ENCODE peak calls at places on chromosomes 4 and X, in five cellular contexts. Z is coronary artery, O is K562, F is right lobe of liver, U is suprapubic skin. R is an unnamed sample.

GRCh38 chrX:41332408-41332987 is 1.5 kb upstream of the DDX3X start:
- DNase-seq in Z (peak), O (peak), F (peak), U (no peak), R (no peak)

GRCh38 chr4:92299152-92299551 is 4.6 kb upstream of the GRID2 start:
- DNase-seq in Z (no peak), O (no peak), F (no peak), U (no peak), R (peak)

GRCh38 chr4:145902522-145902921 is 36.1 kb downstream of the ZNF827 start:
- DNase-seq in Z (no peak), O (no peak), F (no peak), U (no peak), R (no peak)

GRCh38 chr4:140250989-140251552 is 97.1 kb upstream of the MAML3 start:
- DNase-seq in Z (no peak), O (peak), F (no peak), U (no peak), R (no peak)

GRCh38 chr4:83320548-83320947 is 14.1 kb downstream of the HPSE start:
- DNase-seq in Z (no peak), O (no peak), F (peak), U (peak), R (peak)

GRCh38 chrX:45505214-45505613 is 304.5 kb upstream of the DIPK2B start:
- DNase-seq in Z (no peak), O (no peak), F (no peak), U (no peak), R (peak)

GRCh38 chr4:159360549-159360948 is 257.7 kb downstream of the RAPGEF2 start:
- DNase-seq in Z (no peak), O (no peak), F (no peak), U (no peak), R (peak)

GRCh38 chr4:185143596-185143969 is 517 bp downstream of the SLC25A4 start:
- DNase-seq in Z (peak), O (no peak), F (peak), U (no peak), R (peak)

GRCh38 chr4:182427530-182427929 is 184.3 kb downstream of the TENM3 start:
- DNase-seq in Z (no peak), O (no peak), F (no peak), U (no peak), R (peak)

GRCh38 chr4:121686265-121686664 is 10.5 kb downstream of the ANXA5 start:
- DNase-seq in Z (no peak), O (no peak), F (no peak), U (no peak), R (no peak)

GRCh38 chrX:136710324-136710951 is 62.5 kb downstream of the CD40LG start:
- DNase-seq in Z (no peak), O (no peak), F (no peak), U (no peak), R (peak)

GRCh38 chr4:88027611-88028608 is 20.5 kb downstream of the PKD2 start:
- DNase-seq in Z (no peak), O (no peak), F (no peak), U (no peak), R (peak)

DNA sequence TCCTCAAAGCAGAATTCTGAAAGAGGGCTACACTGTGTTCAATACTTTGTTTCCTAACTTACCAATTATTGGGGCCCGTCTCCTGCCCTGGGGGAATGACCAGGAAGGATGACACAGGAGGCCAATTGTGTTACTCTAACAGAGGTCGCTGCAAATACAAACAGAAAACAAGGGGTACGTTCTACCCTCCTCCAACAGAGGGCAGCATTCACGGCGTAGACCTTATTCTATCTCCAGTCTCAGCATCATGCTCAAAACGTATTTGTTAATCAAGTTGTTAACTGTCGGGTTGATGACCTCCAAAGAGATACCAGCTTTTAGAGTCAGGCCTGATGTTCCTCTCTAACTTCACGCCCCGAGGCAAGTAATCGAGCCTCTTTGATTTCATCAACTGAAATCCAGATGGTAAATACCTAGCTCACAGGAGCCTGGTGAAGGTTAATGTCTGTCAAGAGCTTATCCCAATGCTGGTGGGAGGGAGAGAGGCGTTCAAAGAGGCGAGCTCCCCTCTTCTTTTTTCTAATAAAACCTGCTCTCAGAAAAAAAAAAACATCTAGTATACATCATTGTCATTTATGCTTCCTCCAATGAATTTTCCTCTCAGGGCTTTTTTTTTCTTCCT is 181.0 kb upstream of the KCNIP4 start:
- DNase-seq in Z (no peak), O (peak), F (no peak), U (no peak), R (peak)
- TF ChIP-seq CTCF in Z (no peak), O (peak), F (peak), U (no peak), R (peak)

DNA sequence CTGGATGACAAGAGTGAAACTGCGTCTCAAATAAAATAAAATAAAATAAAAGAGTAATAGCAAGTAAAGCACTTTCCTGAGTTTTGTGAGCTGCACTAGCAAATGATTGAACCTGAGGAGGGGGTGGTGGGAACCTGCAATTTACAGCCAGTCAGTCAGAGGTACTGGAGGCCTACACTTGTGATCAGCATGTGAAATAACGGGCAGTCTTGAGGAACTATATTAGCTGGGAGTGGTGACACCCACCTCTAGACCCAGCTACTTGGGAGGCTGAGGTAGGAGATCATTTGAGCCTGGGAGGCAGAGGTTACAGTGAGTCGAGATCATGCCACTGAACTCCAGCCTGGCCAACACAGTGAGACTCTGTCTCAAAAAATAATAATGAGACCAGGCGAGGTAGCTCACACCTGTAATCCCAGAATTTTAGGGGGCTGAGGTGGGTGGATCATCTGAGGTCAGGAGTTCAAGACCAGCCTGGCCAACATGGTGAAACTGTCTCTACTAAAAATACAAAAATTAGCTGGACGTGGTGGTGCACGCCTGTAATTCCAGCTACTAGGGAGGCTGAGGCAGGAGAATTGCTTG is 537.1 kb upstream of the HTR2C start:
- DNase-seq in Z (no peak), O (no peak), F (no peak), U (no peak), R (no peak)
- H3K4me3 ChIP-seq in Z (no peak), O (no peak), F (no peak), U (no peak), R (no peak)

DNA sequence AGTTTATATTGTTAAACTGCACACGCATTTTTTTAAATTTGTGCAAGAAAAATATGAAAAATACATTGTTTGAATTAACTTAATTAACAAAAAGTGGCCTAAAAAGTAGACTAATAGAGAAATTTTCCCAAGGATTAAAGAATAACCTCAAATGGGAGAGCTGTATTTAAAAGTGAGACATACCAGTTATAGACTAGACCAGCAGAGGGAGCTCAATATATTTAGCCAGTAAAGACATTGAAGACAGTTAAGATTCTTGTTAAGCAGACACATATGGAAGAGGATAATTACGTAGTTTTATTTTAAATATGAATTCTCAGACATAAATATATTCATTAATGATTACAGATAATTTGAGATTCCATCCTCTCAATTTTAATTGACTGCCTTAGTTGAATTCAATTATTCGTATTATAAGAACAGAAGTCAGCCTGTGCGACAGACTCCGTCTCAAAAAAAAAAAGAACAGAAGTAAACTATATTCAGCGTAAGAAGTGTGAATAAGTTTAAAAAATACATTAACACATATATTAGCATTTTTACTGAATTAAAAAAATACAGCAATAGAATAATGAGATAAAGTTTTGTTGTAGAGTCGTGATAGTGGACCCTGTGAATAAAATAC is 64.8 kb downstream of the GLRA3 start:
- DNase-seq in Z (no peak), O (peak), F (no peak), U (no peak), R (peak)
- TF ChIP-seq CTCF in Z (peak), O (peak), F (peak), U (peak), R (peak)

DNA sequence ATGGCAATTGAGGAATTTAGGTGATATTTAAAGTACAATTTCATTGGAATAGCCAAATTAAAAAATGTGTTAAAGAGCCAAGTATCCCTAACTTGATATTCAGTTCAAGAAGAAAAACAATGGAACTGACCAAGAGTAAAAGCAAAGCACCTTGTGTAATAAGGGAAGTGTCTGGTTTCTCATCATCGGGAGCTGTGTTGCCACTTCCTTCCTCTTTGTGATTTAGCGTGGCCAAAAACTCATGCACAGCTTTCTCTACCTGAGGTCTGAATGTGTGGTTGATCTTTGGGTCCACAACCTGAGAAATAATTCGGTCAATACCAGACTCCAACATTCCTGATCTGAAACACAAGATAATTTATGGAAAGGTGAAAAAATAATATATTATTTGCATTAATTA is 12.4 kb downstream of the BOD1L1 start:
- DNase-seq in Z (no peak), O (no peak), F (no peak), U (no peak), R (no peak)
- H3K4me3 ChIP-seq in Z (no peak), O (no peak), F (no peak), U (no peak), R (no peak)

GRCh38 chr4:153467154-153467896 is 1.2 kb downstream of the TMEM131L start:
- DNase-seq in Z (no peak), O (peak), F (peak), U (no peak), R (no peak)

GRCh38 chr4:153466637-153467153 is 535 bp downstream of the TMEM131L start:
- DNase-seq in Z (no peak), O (no peak), F (peak), U (no peak), R (no peak)

GRCh38 chr4:153465145-153465544 is 1.0 kb upstream of the TMEM131L start:
- DNase-seq in Z (no peak), O (no peak), F (no peak), U (no peak), R (peak)

GRCh38 chr4:153465583-153465921 is 608 bp upstream of the TMEM131L start:
- DNase-seq in Z (peak), O (peak), F (peak), U (peak), R (peak)

DNA sequence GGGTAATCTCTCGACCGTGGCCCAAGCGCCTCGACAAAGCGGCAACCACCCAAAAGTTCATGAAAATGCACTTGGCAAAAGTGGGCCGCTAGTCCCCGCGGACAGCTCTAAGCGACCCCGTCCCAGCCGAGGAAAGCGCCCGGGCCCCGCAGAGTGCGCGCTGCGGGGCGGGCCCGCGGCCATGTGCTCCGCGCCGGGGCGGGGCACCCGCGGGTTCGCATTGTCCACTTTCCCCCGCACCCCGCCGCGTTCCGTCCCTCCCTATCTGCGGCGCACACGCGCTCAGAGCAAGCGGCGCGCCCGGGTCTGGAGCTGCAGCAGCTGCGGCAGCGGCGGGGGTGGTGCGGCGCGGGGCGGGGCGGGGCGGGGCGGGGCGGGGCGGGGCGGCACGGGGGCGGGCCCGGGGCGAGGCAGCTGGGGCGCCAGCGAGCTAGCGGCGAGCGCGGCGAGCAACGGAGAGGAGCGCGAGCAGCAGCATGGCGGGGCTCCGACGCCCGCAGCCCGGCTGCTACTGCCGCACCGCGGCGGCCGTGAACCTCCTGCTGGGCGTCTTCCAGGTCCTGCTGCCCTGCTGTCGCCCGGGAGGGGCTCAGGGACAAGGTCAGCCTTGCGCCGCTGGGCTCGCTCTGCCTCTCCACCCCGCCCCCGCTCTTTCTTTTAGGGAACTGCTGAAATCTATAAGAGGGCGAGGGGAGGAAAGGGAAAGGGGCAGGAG is at the start of gene TMEM131L:
- DNase-seq in Z (peak), O (peak), F (peak), U (peak), R (peak)
- TF ChIP-seq CTCF in Z (no peak), O (peak), F (peak), U (no peak), R (peak)

DNA sequence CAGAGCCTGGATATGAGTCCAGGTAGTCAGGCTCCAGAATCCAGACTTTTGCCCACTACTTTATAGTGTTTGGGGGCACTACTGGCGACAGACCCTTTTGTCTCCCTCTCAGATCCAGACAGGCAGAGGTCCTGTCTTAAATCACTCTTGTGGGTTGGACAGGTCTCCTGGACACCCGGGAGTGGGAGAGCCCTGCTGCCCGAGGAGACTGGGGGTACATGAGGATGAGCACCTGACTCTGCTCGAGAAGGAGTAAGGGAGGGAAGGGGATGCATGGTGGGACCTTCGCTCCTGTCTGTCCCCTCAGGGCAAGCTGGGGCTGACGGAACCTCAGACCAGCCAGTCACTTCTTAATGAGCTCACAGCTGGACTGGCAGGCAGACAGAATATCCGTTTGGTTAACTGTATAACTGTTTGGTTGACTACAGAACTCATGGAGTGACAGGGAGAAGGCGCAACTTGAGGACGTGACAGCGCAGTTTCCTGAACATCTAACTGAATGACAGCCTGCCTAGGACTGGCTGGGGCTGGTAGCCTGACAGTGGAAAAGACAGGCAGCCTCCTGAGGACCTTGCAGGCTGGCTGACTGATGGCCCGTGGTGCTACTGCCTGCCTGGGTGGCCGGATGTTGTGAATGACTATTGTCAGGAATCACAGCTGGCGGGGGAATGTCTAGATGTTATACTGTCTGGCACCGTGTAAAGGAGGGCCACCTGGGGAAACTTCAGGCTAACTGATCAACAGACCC is 1.6 kb upstream of the SUV39H1 start:
- DNase-seq in Z (no peak), O (no peak), F (no peak), U (no peak), R (no peak)
- H3K4me3 ChIP-seq in Z (peak), O (no peak), F (peak), U (no peak), R (no peak)

DNA sequence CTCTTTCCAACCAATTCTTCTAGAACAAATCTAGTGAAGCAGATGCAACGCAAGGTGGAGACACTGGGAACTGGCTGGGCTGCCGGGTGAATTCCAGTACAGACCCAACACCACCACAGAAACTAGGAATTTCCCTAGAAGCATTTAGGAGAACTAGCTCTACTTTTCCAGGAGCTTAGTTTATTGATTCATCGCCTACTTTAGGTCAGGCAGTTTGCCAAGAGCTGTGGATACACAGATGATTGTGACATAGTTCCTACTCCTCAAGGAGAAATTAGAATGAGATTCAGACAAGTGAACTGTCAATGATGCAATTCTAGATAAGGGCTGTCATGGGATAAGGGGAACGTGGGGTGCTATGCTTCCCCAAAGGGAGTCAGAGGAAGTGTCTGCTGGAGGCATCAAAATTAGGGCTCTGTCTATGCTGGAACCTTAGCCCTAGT is 350.0 kb downstream of the CAMK2D start:
- DNase-seq in Z (no peak), O (no peak), F (no peak), U (no peak), R (peak)
- TF ChIP-seq CTCF in Z (no peak), O (no peak), F (peak), U (no peak), R (no peak)

GRCh38 chr4:168451331-168451730 is 29.0 kb downstream of the DDX60L start:
- DNase-seq in Z (no peak), O (no peak), F (no peak), U (no peak), R (peak)

GRCh38 chr4:168453146-168453545 is 27.1 kb downstream of the DDX60L start:
- DNase-seq in Z (no peak), O (no peak), F (no peak), U (no peak), R (no peak)

GRCh38 chr4:168449740-168450442 is 30.4 kb downstream of the DDX60L start:
- DNase-seq in Z (no peak), O (peak), F (no peak), U (peak), R (peak)

GRCh38 chr4:168451744-168452394 is 28.4 kb downstream of the DDX60L start:
- DNase-seq in Z (no peak), O (peak), F (no peak), U (no peak), R (peak)
- H3K4me3 ChIP-seq in Z (no peak), O (no peak), F (no peak), U (no peak), R (no peak)

GRCh38 chrX:70092247-70092646 is 30.0 kb downstream of the OTUD6A start:
- DNase-seq in Z (no peak), O (no peak), F (no peak), U (no peak), R (no peak)

DNA sequence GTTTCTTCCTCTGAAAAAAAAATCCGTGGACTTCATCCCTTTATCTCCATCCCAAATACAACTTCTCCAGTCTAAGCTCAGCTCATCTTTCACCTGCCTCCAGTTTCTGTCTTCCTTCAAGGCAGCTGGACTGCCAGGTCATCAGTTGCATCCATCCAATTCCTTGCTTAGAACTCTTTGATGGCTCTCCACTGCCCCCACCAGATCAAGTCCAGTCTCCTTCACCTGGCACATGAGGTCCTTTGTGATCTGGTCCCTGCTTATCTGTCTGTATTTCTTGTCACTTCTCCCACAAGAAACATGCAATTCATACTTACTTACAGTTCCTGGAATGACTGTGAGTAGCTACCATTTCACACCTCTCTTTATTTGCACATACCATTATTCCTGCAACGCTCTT is 33.8 kb downstream of the OTUD6A start:
- DNase-seq in Z (no peak), O (peak), F (no peak), U (no peak), R (peak)
- TF ChIP-seq CTCF in Z (no peak), O (peak), F (peak), U (no peak), R (peak)

R was measured in fibroblast of the aortic adventitia.